ENCODE peak calls at places on chromosomes 3 and 15, in nine cellular contexts. V is left cardiac atrium, R is adrenal gland, W is spleen, D is ELR, G is anterior cingulate cortex, P is fibroblast of lung, Y is foreskin fibroblast, Z is KBM-7. S is an unnamed sample.

GRCh38 chr3:56251343-56251945 is 216.8 kb downstream of the ERC2 start:
- DNase-seq in W (no peak), G (peak), Z (peak), R (peak), D (peak), P (peak), V (no peak), Y (peak), S (no peak)

GRCh38 chr15:75565062-75565970 is 13.8 kb downstream of the PTPN9 start:
- DNase-seq in W (no peak), Z (no peak), D (peak), G (no peak), V (no peak), Y (peak), R (no peak), P (peak), S (no peak)

GRCh38 chr3:53730565-53730964 is 115.7 kb downstream of the CHDH start:
- DNase-seq in R (no peak), V (peak), G (peak), P (peak), W (no peak), Y (peak), Z (no peak), D (no peak), S (no peak)

GRCh38 chr15:45203182-45203581 is 15.4 kb upstream of the SHF start:
- DNase-seq in D (no peak), Z (no peak), G (no peak), Y (no peak), W (no peak), R (peak), V (peak), P (no peak), S (no peak)

GRCh38 chr3:61601831-61602230 is 40.5 kb downstream of the PTPRG start:
- DNase-seq in Y (no peak), G (no peak), W (no peak), V (peak), D (no peak), R (no peak), Z (no peak), P (no peak), S (no peak)

GRCh38 chr15:70281811-70282307 is 184.1 kb upstream of the TLE3 start:
- DNase-seq in P (peak), W (peak), R (peak), G (no peak), Y (peak), V (no peak), Z (no peak), D (peak), S (peak)

GRCh38 chr3:71064288-71064975 is 519.1 kb downstream of the FOXP1 start:
- DNase-seq in Z (peak), G (peak), Y (peak), P (peak), W (peak), D (peak), R (no peak), V (no peak), S (peak)

GRCh38 chr3:58164916-58165821 is 45.6 kb downstream of the DNASE1L3 start:
- DNase-seq in G (no peak), W (no peak), Y (no peak), P (peak), D (no peak), V (peak), Z (no peak), R (no peak), S (no peak)

GRCh38 chr3:86967062-86967461 is 23.9 kb downstream of the VGLL3 start:
- DNase-seq in V (no peak), G (no peak), Y (peak), Z (no peak), W (no peak), D (no peak), P (no peak), R (no peak), S (no peak)

GRCh38 chr15:79978694-79979519 is 7.9 kb upstream of the BCL2A1 start:
- DNase-seq in Z (peak), D (peak), Y (peak), P (peak), V (no peak), W (peak), G (no peak), R (no peak), S (no peak)

GRCh38 chr3:120646771-120647449 is 35.1 kb downstream of the HGD start:
- DNase-seq in D (no peak), W (no peak), V (no peak), R (no peak), Z (no peak), P (no peak), G (peak), Y (no peak), S (no peak)

GRCh38 chr15:78203346-78204225 is 30.8 kb downstream of the ACSBG1 start:
- DNase-seq in W (no peak), Y (no peak), Z (no peak), D (no peak), G (peak), V (peak), P (no peak), R (peak), S (no peak)

S was measured in upper lobe of right lung.